ENCODE peak calls at places on chromosome 9, in nine cellular contexts. J, W, A, F, S, V, U, O and C are unnamed samples.

GRCh38 chr9:72977670-72978069 is 24.8 kb upstream of the ALDH1A1 start:
- DNase-seq in J (no peak), W (no peak), A (no peak), F (no peak), S (no peak), V (no peak), U (no peak), O (no peak), C (peak; percentile 33)

GRCh38 chr9:78314953-78315870 is 18.3 kb downstream of the PSAT1 start:
- DNase-seq in J (peak; percentile 65), W (no peak), A (no peak), F (no peak), S (peak; percentile 58), V (no peak), U (no peak), O (no peak), C (no peak)

GRCh38 chr9:109329274-109330258 is 8.7 kb upstream of the EPB41L4B start:
- DNase-seq in J (peak; percentile 76), W (no peak), A (no peak), F (no peak), S (no peak), V (peak; percentile 33), U (no peak), O (no peak), C (no peak)

GRCh38 chr9:128910906-128911305 is 9.9 kb upstream of the PHYHD1 start:
- DNase-seq in J (no peak), W (no peak), A (no peak), F (no peak), S (no peak), V (no peak), U (no peak), O (no peak), C (no peak)

GRCh38 chr9:115597330-115597729 is 479.4 kb upstream of the TNC start:
- DNase-seq in J (no peak), W (no peak), A (no peak), F (no peak), S (no peak), V (no peak), U (no peak), O (no peak), C (no peak)

GRCh38 chr9:129102791-129103594 is 7.6 kb downstream of the CRAT start:
- DNase-seq in J (peak; percentile 78), W (no peak), A (peak; percentile 63), F (peak; percentile 31), S (peak; percentile 57), V (no peak), U (no peak), O (no peak), C (no peak)

GRCh38 chr9:133260334-133261102 is 14.5 kb downstream of the ABO start:
- DNase-seq in J (no peak), W (no peak), A (no peak), F (no peak), S (no peak), V (no peak), U (no peak), O (no peak), C (no peak)

GRCh38 chr9:89941875-89942274 is 337.1 kb downstream of the GADD45G start:
- DNase-seq in J (peak; percentile 70), W (peak; percentile 74), A (no peak), F (no peak), S (no peak), V (no peak), U (no peak), O (no peak), C (peak; percentile 6)

GRCh38 chr9:4422495-4422894 is 67.8 kb upstream of the SLC1A1 start:
- DNase-seq in J (no peak), W (no peak), A (no peak), F (no peak), S (no peak), V (no peak), U (no peak), O (no peak), C (no peak)

GRCh38 chr9:88852794-88853193 is 138.5 kb upstream of the S1PR3 start:
- DNase-seq in J (peak; percentile 41), W (peak; percentile 88), A (no peak), F (no peak), S (no peak), V (no peak), U (peak; percentile 89), O (no peak), C (peak; percentile 55)

GRCh38 chr9:35357116-35357515 is 132.8 kb upstream of the RUSC2 start:
- DNase-seq in J (no peak), W (no peak), A (no peak), F (no peak), S (no peak), V (no peak), U (no peak), O (no peak), C (no peak)

GRCh38 chr9:882416-882931 is 41.0 kb downstream of the DMRT1 start:
- DNase-seq in J (no peak), W (no peak), A (no peak), F (no peak), S (no peak), V (no peak), U (no peak), O (no peak), C (no peak)

GRCh38 chr9:126443144-126443543 is 116.5 kb downstream of the MVB12B start:
- DNase-seq in J (no peak), W (no peak), A (no peak), F (no peak), S (no peak), V (no peak), U (no peak), O (no peak), C (no peak)

GRCh38 chr9:136977223-136978072 is at the start of gene PTGDS:
- DNase-seq in J (peak; percentile 52), W (no peak), A (no peak), F (peak; percentile 63), S (no peak), V (peak; percentile 67), U (peak; percentile 76), O (no peak), C (no peak)

GRCh38 chr9:120676767-120677402 is 37.4 kb downstream of the MEGF9 start:
- DNase-seq in J (no peak), W (no peak), A (no peak), F (no peak), S (peak; percentile 44), V (no peak), U (no peak), O (no peak), C (no peak)

GRCh38 chr9:71768388-71769174 is at the start of gene CEMIP2:
- DNase-seq in J (peak; percentile 92), W (peak; percentile 62), A (peak; percentile 88), F (peak; percentile 93), S (peak; percentile 91), V (peak; percentile 87), U (peak; percentile 76), O (peak; percentile 80), C (peak; percentile 91)

GRCh38 chr9:30039712-30040111 is 2344.7 kb upstream of the ACO1 start:
- DNase-seq in J (no peak), W (no peak), A (no peak), F (no peak), S (no peak), V (no peak), U (no peak), O (no peak), C (peak; percentile 27)

GRCh38 chr9:118962426-118962825 is 406.8 kb downstream of the BRINP1 start:
- DNase-seq in J (no peak), W (no peak), A (no peak), F (peak; percentile 10), S (no peak), V (no peak), U (no peak), O (no peak), C (peak; percentile 84)

GRCh38 chr9:77802512-77803293 is 154.6 kb upstream of the GNA14 start:
- DNase-seq in J (no peak), W (no peak), A (no peak), F (no peak), S (no peak), V (no peak), U (no peak), O (no peak), C (no peak)

GRCh38 chr9:98523231-98523901 is 185.4 kb downstream of the GABBR2 start:
- DNase-seq in J (peak; percentile 26), W (no peak), A (no peak), F (no peak), S (no peak), V (no peak), U (no peak), O (no peak), C (no peak)

GRCh38 chr9:36559036-36559695 is 13.5 kb upstream of the MELK start:
- DNase-seq in J (no peak), W (no peak), A (no peak), F (no peak), S (no peak), V (no peak), U (no peak), O (no peak), C (no peak)

GRCh38 chr9:133519693-133520092 is 5.1 kb downstream of the MYMK start:
- DNase-seq in J (no peak), W (no peak), A (no peak), F (no peak), S (no peak), V (no peak), U (no peak), O (no peak), C (no peak)

GRCh38 chr9:35236692-35237091 is 74.9 kb downstream of the UNC13B start:
- DNase-seq in J (no peak), W (no peak), A (no peak), F (no peak), S (no peak), V (no peak), U (no peak), O (no peak), C (no peak)

GRCh38 chr9:115167175-115167574 is 49.2 kb upstream of the TNC start:
- DNase-seq in J (peak; percentile 58), W (peak; percentile 66), A (no peak), F (no peak), S (no peak), V (no peak), U (no peak), O (no peak), C (no peak)

GRCh38 chr9:117487555-117488175 is 72.8 kb upstream of the ASTN2 start:
- DNase-seq in J (peak; percentile 35), W (no peak), A (peak; percentile 90), F (peak; percentile 81), S (peak; percentile 72), V (peak; percentile 44), U (peak; percentile 16), O (peak; percentile 1), C (peak; percentile 59)

GRCh38 chr9:17531642-17532254 is 47.1 kb upstream of the SH3GL2 start:
- DNase-seq in J (peak; percentile 53), W (peak; percentile 24), A (peak; percentile 62), F (peak; percentile 58), S (peak; percentile 49), V (peak; percentile 23), U (peak; percentile 12), O (peak; percentile 1), C (peak; percentile 16)

GRCh38 chr9:131487621-131488031 is 15.1 kb upstream of the POMT1 start:
- DNase-seq in J (no peak), W (no peak), A (no peak), F (no peak), S (no peak), V (no peak), U (no peak), O (no peak), C (no peak)

GRCh38 chr9:22139261-22139660 is 130.2 kb upstream of the CDKN2B start:
- DNase-seq in J (no peak), W (no peak), A (no peak), F (no peak), S (no peak), V (no peak), U (no peak), O (no peak), C (no peak)

GRCh38 chr9:89597711-89598707 is 6.8 kb upstream of the GADD45G start:
- DNase-seq in J (peak; percentile 59), W (no peak), A (peak; percentile 68), F (peak; percentile 76), S (peak; percentile 71), V (peak; percentile 59), U (no peak), O (peak; percentile 19), C (peak; percentile 32)

GRCh38 chr9:71001780-71002386 is 119.5 kb downstream of the TRPM3 start:
- DNase-seq in J (no peak), W (no peak), A (peak; percentile 23), F (no peak), S (peak; percentile 9), V (no peak), U (no peak), O (no peak), C (peak; percentile 4)

GRCh38 chr9:124453586-124454191 is 3.4 kb downstream of the ADGRD2 start:
- DNase-seq in J (no peak), W (no peak), A (no peak), F (no peak), S (peak; percentile 16), V (no peak), U (no peak), O (no peak), C (no peak)